ENCODE peak calls at places on chromosomes 16 and 17, in ten cellular contexts. One of them, this sample, is unnamed.

GRCh38 chr17:49766918-49767530 is 3.1 kb upstream of the FAM117A start:
- DNase-seq in heart left ventricle: no peak
- DNase-seq in transverse colon: no peak
- DNase-seq in ovary: no peak
- DNase-seq in A549: no peak
- DNase-seq in stomach: no peak
- DNase-seq in sigmoid colon: no peak
- DNase-seq in GM12891: no peak
- DNase-seq in tibial nerve: no peak
- DNase-seq in prostate gland: no peak
- DNase-seq in this sample: no peak

GRCh38 chr16:77918792-77919707 is 103.3 kb upstream of the CLEC3A start:
- DNase-seq in heart left ventricle: no peak
- DNase-seq in transverse colon: no peak
- DNase-seq in ovary: no peak
- DNase-seq in A549: peak; percentile 4
- DNase-seq in stomach: no peak
- DNase-seq in sigmoid colon: no peak
- DNase-seq in GM12891: no peak
- DNase-seq in tibial nerve: no peak
- DNase-seq in prostate gland: no peak
- DNase-seq in this sample: no peak

GRCh38 chr17:50048146-50048720 is 7.7 kb upstream of the ITGA3 start:
- DNase-seq in heart left ventricle: no peak
- DNase-seq in transverse colon: no peak
- DNase-seq in ovary: no peak
- DNase-seq in A549: no peak
- DNase-seq in stomach: no peak
- DNase-seq in sigmoid colon: no peak
- DNase-seq in GM12891: no peak
- DNase-seq in tibial nerve: peak; percentile 7
- DNase-seq in prostate gland: no peak
- DNase-seq in this sample: no peak

GRCh38 chr17:49576121-49576905 is 642 bp downstream of the NXPH3 start:
- DNase-seq in heart left ventricle: peak; percentile 72
- DNase-seq in transverse colon: no peak
- DNase-seq in ovary: peak; percentile 78
- DNase-seq in A549: peak; percentile 33
- DNase-seq in stomach: no peak
- DNase-seq in sigmoid colon: peak; percentile 89
- DNase-seq in GM12891: no peak
- DNase-seq in tibial nerve: no peak
- DNase-seq in prostate gland: no peak
- DNase-seq in this sample: no peak

GRCh38 chr17:6643460-6644125 is 2.7 kb downstream of the TXNDC17 start:
- DNase-seq in heart left ventricle: no peak
- DNase-seq in transverse colon: no peak
- DNase-seq in ovary: no peak
- DNase-seq in A549: no peak
- DNase-seq in stomach: no peak
- DNase-seq in sigmoid colon: no peak
- DNase-seq in GM12891: no peak
- DNase-seq in tibial nerve: no peak
- DNase-seq in prostate gland: no peak
- DNase-seq in this sample: no peak

GRCh38 chr17:77606146-77606864 is 352.2 kb upstream of the TNRC6C start:
- DNase-seq in heart left ventricle: no peak
- DNase-seq in transverse colon: no peak
- DNase-seq in ovary: no peak
- DNase-seq in A549: no peak
- DNase-seq in stomach: no peak
- DNase-seq in sigmoid colon: peak; percentile 46
- DNase-seq in GM12891: no peak
- DNase-seq in tibial nerve: no peak
- DNase-seq in prostate gland: no peak
- DNase-seq in this sample: peak; percentile 67

GRCh38 chr16:31052131-31052530 is 18.8 kb downstream of the STX4 start:
- DNase-seq in heart left ventricle: no peak
- DNase-seq in transverse colon: peak; percentile 36
- DNase-seq in ovary: no peak
- DNase-seq in A549: peak; percentile 90
- DNase-seq in stomach: no peak
- DNase-seq in sigmoid colon: no peak
- DNase-seq in GM12891: no peak
- DNase-seq in tibial nerve: no peak
- DNase-seq in prostate gland: no peak
- DNase-seq in this sample: no peak

GRCh38 chr17:75011788-75012319 is 616 bp upstream of the MRPL58 start:
- DNase-seq in heart left ventricle: peak; percentile 76
- DNase-seq in transverse colon: peak; percentile 70
- DNase-seq in ovary: peak; percentile 77
- DNase-seq in A549: no peak
- DNase-seq in stomach: peak; percentile 75
- DNase-seq in sigmoid colon: peak; percentile 95
- DNase-seq in GM12891: no peak
- DNase-seq in tibial nerve: peak; percentile 49
- DNase-seq in prostate gland: peak; percentile 73
- DNase-seq in this sample: peak; percentile 92

GRCh38 chr17:50201226-50201854 is at the start of gene COL1A1:
- DNase-seq in heart left ventricle: peak; percentile 85
- DNase-seq in transverse colon: peak; percentile 72
- DNase-seq in ovary: peak; percentile 94
- DNase-seq in A549: no peak
- DNase-seq in stomach: peak; percentile 49
- DNase-seq in sigmoid colon: peak; percentile 97
- DNase-seq in GM12891: no peak
- DNase-seq in tibial nerve: peak; percentile 72
- DNase-seq in prostate gland: no peak
- DNase-seq in this sample: peak; percentile 75

GRCh38 chr17:32461853-32462617 is 17.7 kb downstream of the PSMD11 start:
- DNase-seq in heart left ventricle: peak; percentile 35
- DNase-seq in transverse colon: peak; percentile 63
- DNase-seq in ovary: peak; percentile 56
- DNase-seq in A549: peak; percentile 81
- DNase-seq in stomach: peak; percentile 51
- DNase-seq in sigmoid colon: no peak
- DNase-seq in GM12891: no peak
- DNase-seq in tibial nerve: no peak
- DNase-seq in prostate gland: no peak
- DNase-seq in this sample: no peak

GRCh38 chr17:68937890-68938514 is 17.2 kb downstream of the ABCA8 start:
- DNase-seq in heart left ventricle: no peak
- DNase-seq in transverse colon: no peak
- DNase-seq in ovary: no peak
- DNase-seq in A549: no peak
- DNase-seq in stomach: no peak
- DNase-seq in sigmoid colon: no peak
- DNase-seq in GM12891: no peak
- DNase-seq in tibial nerve: no peak
- DNase-seq in prostate gland: no peak
- DNase-seq in this sample: no peak

GRCh38 chr17:3555189-3555796 is 2.3 kb downstream of the TRPV3 start:
- DNase-seq in heart left ventricle: no peak
- DNase-seq in transverse colon: no peak
- DNase-seq in ovary: no peak
- DNase-seq in A549: no peak
- DNase-seq in stomach: no peak
- DNase-seq in sigmoid colon: no peak
- DNase-seq in GM12891: no peak
- DNase-seq in tibial nerve: no peak
- DNase-seq in prostate gland: no peak
- DNase-seq in this sample: no peak

GRCh38 chr16:78249056-78249455 is 149.6 kb downstream of the WWOX start:
- DNase-seq in heart left ventricle: peak; percentile 45
- DNase-seq in transverse colon: peak; percentile 56
- DNase-seq in ovary: no peak
- DNase-seq in A549: peak; percentile 12
- DNase-seq in stomach: peak; percentile 85
- DNase-seq in sigmoid colon: no peak
- DNase-seq in GM12891: no peak
- DNase-seq in tibial nerve: no peak
- DNase-seq in prostate gland: no peak
- DNase-seq in this sample: no peak

GRCh38 chr17:78879679-78880186 is 23.3 kb downstream of the CEP295NL start:
- DNase-seq in heart left ventricle: peak; percentile 84
- DNase-seq in transverse colon: peak; percentile 46
- DNase-seq in ovary: peak; percentile 91
- DNase-seq in A549: no peak
- DNase-seq in stomach: no peak
- DNase-seq in sigmoid colon: peak; percentile 94
- DNase-seq in GM12891: no peak
- DNase-seq in tibial nerve: peak; percentile 51
- DNase-seq in prostate gland: no peak
- DNase-seq in this sample: peak; percentile 93

GRCh38 chr16:11909653-11910551 is 5.9 kb downstream of the GSPT1 start:
- DNase-seq in heart left ventricle: no peak
- DNase-seq in transverse colon: no peak
- DNase-seq in ovary: no peak
- DNase-seq in A549: no peak
- DNase-seq in stomach: no peak
- DNase-seq in sigmoid colon: no peak
- DNase-seq in GM12891: no peak
- DNase-seq in tibial nerve: no peak
- DNase-seq in prostate gland: no peak
- DNase-seq in this sample: no peak

GRCh38 chr17:41579484-41580243 is 7.0 kb downstream of the KRT14 start:
- DNase-seq in heart left ventricle: peak; percentile 65
- DNase-seq in transverse colon: peak; percentile 93
- DNase-seq in ovary: peak; percentile 81
- DNase-seq in A549: peak; percentile 87
- DNase-seq in stomach: peak; percentile 87
- DNase-seq in sigmoid colon: peak; percentile 69
- DNase-seq in GM12891: peak; percentile 81
- DNase-seq in tibial nerve: peak; percentile 64
- DNase-seq in prostate gland: peak; percentile 92
- DNase-seq in this sample: peak; percentile 96
- TF ChIP-seq POLR2A in heart left ventricle: no peak
- TF ChIP-seq POLR2A in transverse colon: peak; percentile 39
- TF ChIP-seq POLR2A in ovary: no peak
- TF ChIP-seq POLR2A in A549: no peak
- TF ChIP-seq POLR2A in stomach: no peak
- TF ChIP-seq POLR2A in sigmoid colon: peak; percentile 34
- TF ChIP-seq POLR2A in GM12891: no peak
- TF ChIP-seq POLR2A in tibial nerve: no peak
- TF ChIP-seq POLR2A in prostate gland: peak; percentile 74
- TF ChIP-seq POLR2A in this sample: no peak

GRCh38 chr16:58684354-58685083 is at the start of gene SLC38A7:
- DNase-seq in heart left ventricle: peak; percentile 95
- DNase-seq in transverse colon: peak; percentile 90
- DNase-seq in ovary: peak; percentile 90
- DNase-seq in A549: peak; percentile 85
- DNase-seq in stomach: peak; percentile 87
- DNase-seq in sigmoid colon: peak; percentile 94
- DNase-seq in GM12891: peak; percentile 94
- DNase-seq in tibial nerve: peak; percentile 75
- DNase-seq in prostate gland: peak; percentile 84
- DNase-seq in this sample: peak; percentile 88
- TF ChIP-seq POLR2A in heart left ventricle: no peak
- TF ChIP-seq POLR2A in transverse colon: peak; percentile 32
- TF ChIP-seq POLR2A in ovary: no peak
- TF ChIP-seq POLR2A in A549: no peak
- TF ChIP-seq POLR2A in stomach: no peak
- TF ChIP-seq POLR2A in sigmoid colon: no peak
- TF ChIP-seq POLR2A in GM12891: no peak
- TF ChIP-seq POLR2A in tibial nerve: no peak
- TF ChIP-seq POLR2A in prostate gland: peak; percentile 19
- TF ChIP-seq POLR2A in this sample: no peak

GRCh38 chr17:76527430-76528111 is 9.9 kb downstream of the CYGB start:
- DNase-seq in heart left ventricle: peak; percentile 71
- DNase-seq in transverse colon: peak; percentile 77
- DNase-seq in ovary: peak; percentile 83
- DNase-seq in A549: no peak
- DNase-seq in stomach: peak; percentile 60
- DNase-seq in sigmoid colon: peak; percentile 91
- DNase-seq in GM12891: no peak
- DNase-seq in tibial nerve: peak; percentile 67
- DNase-seq in prostate gland: no peak
- DNase-seq in this sample: no peak
- TF ChIP-seq POLR2A in heart left ventricle: no peak
- TF ChIP-seq POLR2A in transverse colon: peak; percentile 27
- TF ChIP-seq POLR2A in ovary: peak; percentile 55
- TF ChIP-seq POLR2A in A549: no peak
- TF ChIP-seq POLR2A in stomach: no peak
- TF ChIP-seq POLR2A in sigmoid colon: no peak
- TF ChIP-seq POLR2A in GM12891: no peak
- TF ChIP-seq POLR2A in tibial nerve: peak; percentile 31
- TF ChIP-seq POLR2A in prostate gland: no peak
- TF ChIP-seq POLR2A in this sample: no peak

GRCh38 chr17:38572665-38573365 is 32.9 kb downstream of the SRCIN1 start:
- DNase-seq in heart left ventricle: no peak
- DNase-seq in transverse colon: no peak
- DNase-seq in ovary: no peak
- DNase-seq in A549: peak; percentile 23
- DNase-seq in stomach: peak; percentile 34
- DNase-seq in sigmoid colon: no peak
- DNase-seq in GM12891: peak; percentile 59
- DNase-seq in tibial nerve: no peak
- DNase-seq in prostate gland: no peak
- DNase-seq in this sample: no peak
- TF ChIP-seq POLR2A in heart left ventricle: no peak
- TF ChIP-seq POLR2A in transverse colon: no peak
- TF ChIP-seq POLR2A in ovary: no peak
- TF ChIP-seq POLR2A in A549: no peak
- TF ChIP-seq POLR2A in stomach: no peak
- TF ChIP-seq POLR2A in sigmoid colon: no peak
- TF ChIP-seq POLR2A in GM12891: no peak
- TF ChIP-seq POLR2A in tibial nerve: no peak
- TF ChIP-seq POLR2A in prostate gland: no peak
- TF ChIP-seq POLR2A in this sample: no peak

DNA sequence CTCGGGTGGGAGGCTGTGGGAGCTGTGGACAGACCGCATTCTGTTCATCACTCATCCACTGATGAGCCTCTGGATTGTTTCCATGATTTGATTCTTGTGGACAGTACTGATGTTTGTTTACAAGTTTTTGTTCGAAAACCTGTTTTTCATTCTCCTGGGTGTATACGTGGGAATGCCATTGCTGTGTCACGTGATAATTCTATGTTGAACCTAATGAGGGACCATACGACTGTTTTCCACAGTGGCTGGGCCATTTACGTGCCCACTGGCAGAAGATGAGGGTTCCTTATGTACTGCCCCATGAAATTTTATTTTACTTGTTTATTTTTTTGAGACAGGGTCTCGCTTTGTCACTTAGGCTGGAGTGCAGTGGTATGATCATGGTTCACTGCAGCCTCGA is 2.6 kb upstream of the ALG1 start:
- DNase-seq in heart left ventricle: no peak
- DNase-seq in transverse colon: no peak
- DNase-seq in ovary: no peak
- DNase-seq in A549: no peak
- DNase-seq in stomach: no peak
- DNase-seq in sigmoid colon: peak; percentile 21
- DNase-seq in GM12891: no peak
- DNase-seq in tibial nerve: no peak
- DNase-seq in prostate gland: no peak
- DNase-seq in this sample: no peak
- TF ChIP-seq POLR2A in heart left ventricle: no peak
- TF ChIP-seq POLR2A in transverse colon: no peak
- TF ChIP-seq POLR2A in ovary: no peak
- TF ChIP-seq POLR2A in A549: no peak
- TF ChIP-seq POLR2A in stomach: no peak
- TF ChIP-seq POLR2A in sigmoid colon: no peak
- TF ChIP-seq POLR2A in GM12891: no peak
- TF ChIP-seq POLR2A in tibial nerve: no peak
- TF ChIP-seq POLR2A in prostate gland: no peak
- TF ChIP-seq POLR2A in this sample: no peak

This sample was measured in lower leg skin.